ENCODE peak calls at places on chromosomes 11 and 22, in ten cellular contexts. O is osteocyte; W is EH; B is SW480; Y is HTR-8/SVneo; X is cardiac fibroblast; Q is fibroblast of pulmonary artery; S is NCI-H345; C is GM03348; P is activated T-helper 9 cell treated with anti-CD3 and anti-CD28 coated beads, Interleukin-2, amount 50 U/mL, for 16 hours. I is an unnamed sample.

GRCh38 chr22:43147821-43148220 is 3.5 kb upstream of the TSPO start:
- DNase-seq in S (no peak), C (no peak), P (no peak), O (no peak), Y (no peak), B (no peak), W (no peak), Q (no peak), X (no peak), I (no peak)

GRCh38 chr11:94151903-94152677 is 23.4 kb downstream of the PANX1 start:
- DNase-seq in C (peak), B (peak), Y (peak), S (peak), W (peak), O (no peak), P (no peak), Q (peak), X (peak), I (peak)

GRCh38 chr22:49476176-49476575 is 351.5 kb downstream of the BRD1 start:
- DNase-seq in W (no peak), O (no peak), B (no peak), X (no peak), Y (no peak), S (no peak), P (no peak), Q (no peak), C (no peak), I (no peak)

GRCh38 chr11:2150206-2150847 is 10.7 kb downstream of the INS start:
- DNase-seq in X (peak), W (peak), Y (no peak), B (peak), S (peak), O (no peak), Q (peak), C (no peak), P (no peak), I (peak)

GRCh38 chr11:44145011-44145777 is 49.7 kb downstream of the EXT2 start:
- DNase-seq in W (peak), S (no peak), O (no peak), X (no peak), Q (no peak), C (no peak), Y (no peak), P (no peak), B (no peak), I (no peak)

GRCh38 chr11:57277845-57278720 is 41.0 kb upstream of the APLNR start:
- DNase-seq in O (peak), P (no peak), Y (peak), B (peak), W (peak), X (peak), S (peak), C (peak), Q (peak), I (peak)

GRCh38 chr22:25942126-25942988 is 200.4 kb downstream of the MYO18B start:
- DNase-seq in Y (no peak), W (no peak), C (no peak), P (no peak), O (no peak), S (peak), Q (no peak), B (no peak), X (no peak), I (no peak)

GRCh38 chr11:35553831-35554230 is 28.4 kb upstream of the PAMR1 start:
- DNase-seq in S (no peak), O (no peak), Q (peak), B (no peak), Y (no peak), P (no peak), W (peak), C (peak), X (peak), I (peak)

GRCh38 chr22:28909375-28909774 is 26.0 kb downstream of the ZNRF3 start:
- DNase-seq in Y (no peak), P (peak), X (peak), C (no peak), O (no peak), Q (peak), W (peak), B (no peak), S (no peak), I (no peak)

GRCh38 chr11:130709531-130709930 is 206.7 kb downstream of the SNX19 start:
- DNase-seq in C (no peak), Y (no peak), O (peak), B (no peak), X (no peak), W (no peak), Q (no peak), S (no peak), P (no peak), I (no peak)

GRCh38 chr11:130452941-130453340 is 4.5 kb downstream of the ADAMTS15 start:
- DNase-seq in Y (no peak), W (no peak), S (no peak), B (no peak), C (no peak), O (no peak), Q (no peak), P (no peak), X (no peak), I (no peak)

GRCh38 chr22:31947296-31947695 is 3.0 kb downstream of the YWHAH start:
- DNase-seq in P (no peak), O (no peak), B (no peak), Y (no peak), X (peak), W (peak), C (no peak), Q (peak), S (no peak), I (no peak)

GRCh38 chr11:128598755-128599154 is 11.4 kb upstream of the ETS1 start:
- DNase-seq in S (peak), P (no peak), O (no peak), B (no peak), C (no peak), Q (no peak), Y (no peak), X (no peak), W (no peak), I (no peak)

I was measured in AG08395.